ENCODE peak calls at places on chromosome 1, in ten cellular contexts. M is erythroblast; Z is activated naive CD4-positive, alpha-beta T cell; E is kidney glomerular epithelial cell; A is epithelial cell of esophagus; P is IMR-90; Q is sigmoid colon; T is NCI-H1694; N is DND-41; H is nephron progenitor cell. B is an unnamed sample.

GRCh38 chr1:211829343-211830054 is 1.1 kb downstream of the LPGAT1 start:
- DNase-seq in M (peak; percentile 49), Z (no peak), E (peak; percentile 41), A (peak; percentile 35), P (no peak), Q (peak; percentile 62), T (peak; percentile 33), N (no peak), H (peak; percentile 52), B (no peak)

GRCh38 chr1:67274623-67275325 is 32.9 kb upstream of the IL12RB2 start:
- DNase-seq in M (no peak), Z (no peak), E (no peak), A (no peak), P (no peak), Q (no peak), T (no peak), N (no peak), H (no peak), B (no peak)

GRCh38 chr1:3365519-3366158 is 88.8 kb upstream of the ARHGEF16 start:
- DNase-seq in M (no peak), Z (no peak), E (no peak), A (no peak), P (no peak), Q (no peak), T (no peak), N (no peak), H (peak; percentile 66), B (no peak)

GRCh38 chr1:208595745-208596144 is 351.6 kb upstream of the PLXNA2 start:
- DNase-seq in M (no peak), Z (no peak), E (peak; percentile 10), A (peak; percentile 10), P (peak; percentile 7), Q (no peak), T (no peak), N (no peak), H (no peak), B (no peak)

GRCh38 chr1:22026924-22027289 is 25.4 kb downstream of the CELA3A start:
- DNase-seq in M (no peak), Z (no peak), E (no peak), A (no peak), P (no peak), Q (no peak), T (no peak), N (no peak), H (no peak), B (no peak)

GRCh38 chr1:159854101-159854692 is 8.3 kb downstream of the VSIG8 start:
- DNase-seq in M (peak; percentile 23), Z (no peak), E (peak; percentile 19), A (peak; percentile 33), P (no peak), Q (peak; percentile 87), T (no peak), N (no peak), H (peak; percentile 71), B (no peak)

GRCh38 chr1:16088996-16089395 is 15.5 kb upstream of the FAM131C start:
- DNase-seq in M (no peak), Z (no peak), E (peak; percentile 80), A (peak; percentile 73), P (peak; percentile 86), Q (no peak), T (no peak), N (no peak), H (no peak), B (no peak)

GRCh38 chr1:200376521-200376920 is 33.3 kb downstream of the ZNF281 start:
- DNase-seq in M (peak; percentile 27), Z (no peak), E (no peak), A (peak; percentile 89), P (no peak), Q (no peak), T (no peak), N (no peak), H (no peak), B (no peak)

GRCh38 chr1:65002508-65003315 is 36.4 kb upstream of the JAK1 start:
- DNase-seq in M (peak; percentile 64), Z (peak; percentile 58), E (peak; percentile 59), A (peak; percentile 89), P (peak; percentile 79), Q (peak; percentile 98), T (no peak), N (no peak), H (peak; percentile 76), B (peak; percentile 21)

B was measured in esophagus squamous epithelium.